ENCODE peak calls at places on chromosome 7, in five cellular contexts. Z, M, H, X and N are unnamed samples.

GRCh38 chr7:34523233-34523918 is 134.6 kb upstream of the NPSR1 start:
- DNase-seq in M (peak), Z (no peak), X (peak), H (peak), N (no peak)

GRCh38 chr7:39735903-39736302 is 112.5 kb downstream of the RALA start:
- DNase-seq in Z (no peak), X (no peak), M (no peak), H (peak), N (no peak)

GRCh38 chr7:140676303-140676702 is 3.6 kb downstream of the ADCK2 start:
- DNase-seq in M (no peak), X (no peak), Z (no peak), H (no peak), N (no peak)

GRCh38 chr7:76326646-76327233 is 24.3 kb downstream of the HSPB1 start:
- DNase-seq in Z (no peak), H (peak), X (no peak), M (no peak), N (no peak)

GRCh38 chr7:12646139-12646538 is 41.3 kb upstream of the ARL4A start:
- DNase-seq in M (no peak), Z (no peak), H (no peak), X (no peak), N (no peak)

GRCh38 chr7:151409555-151410404 is at the start of gene WDR86:
- DNase-seq in H (no peak), Z (peak), M (no peak), X (no peak), N (no peak)

GRCh38 chr7:51141451-51141971 is 175.1 kb downstream of the COBL start:
- DNase-seq in M (peak), H (peak), Z (no peak), X (peak), N (peak)

GRCh38 chr7:66542049-66542448 is 86.6 kb upstream of the KCTD7 start:
- DNase-seq in H (no peak), X (no peak), M (peak), Z (no peak), N (no peak)

GRCh38 chr7:48390381-48391327 is 219.4 kb downstream of the ABCA13 start:
- DNase-seq in M (no peak), Z (no peak), X (no peak), H (no peak), N (no peak)

GRCh38 chr7:2474224-2474623 is 2.0 kb downstream of the GRIFIN start:
- DNase-seq in X (no peak), M (no peak), H (no peak), Z (no peak), N (no peak)

GRCh38 chr7:26005683-26006410 is 146.2 kb upstream of the NFE2L3 start:
- DNase-seq in Z (no peak), H (no peak), X (peak), M (no peak), N (no peak)

GRCh38 chr7:37408885-37409248 is 39.8 kb downstream of the ELMO1 start:
- DNase-seq in H (no peak), M (no peak), X (no peak), Z (no peak), N (no peak)

GRCh38 chr7:127245582-127245981 is 7.2 kb downstream of the GRM8 start:
- DNase-seq in M (no peak), H (no peak), Z (no peak), X (no peak), N (no peak)

GRCh38 chr7:27593226-27593625 is 69.5 kb downstream of the HIBADH start:
- DNase-seq in M (no peak), Z (no peak), X (no peak), H (peak), N (no peak)

GRCh38 chr7:114478384-114478783 is 63.8 kb downstream of the FOXP2 start:
- DNase-seq in X (no peak), H (no peak), M (no peak), Z (no peak), N (no peak)

GRCh38 chr7:112089551-112089950 is 116.6 kb downstream of the DOCK4 start:
- DNase-seq in X (no peak), Z (no peak), M (no peak), H (no peak), N (no peak)

GRCh38 chr7:152173372-152174070 is 148.0 kb downstream of the GALNT11 start:
- DNase-seq in H (no peak), Z (no peak), M (no peak), X (no peak), N (no peak)

GRCh38 chr7:147088916-147089315 is 972.3 kb downstream of the CNTNAP2 start:
- DNase-seq in M (no peak), X (no peak), Z (no peak), H (no peak), N (no peak)

GRCh38 chr7:110774066-110774465 is 316.9 kb upstream of the LRRN3 start:
- DNase-seq in X (peak), Z (no peak), M (no peak), H (no peak), N (no peak)

GRCh38 chr7:46317256-46317655 is 396.2 kb upstream of the IGFBP3 start:
- DNase-seq in H (peak), X (no peak), M (no peak), Z (no peak), N (no peak)

GRCh38 chr7:53350241-53350640 is 314.8 kb downstream of the POM121L12 start:
- DNase-seq in Z (no peak), H (no peak), X (no peak), M (peak), N (peak)

GRCh38 chr7:45000096-45001032 is at the start of gene CCM2:
- DNase-seq in M (peak), Z (no peak), H (peak), X (no peak), N (peak)

GRCh38 chr7:109638321-109638720 is 1068.6 kb downstream of the DNAJB9 start:
- DNase-seq in X (no peak), Z (no peak), H (no peak), M (no peak), N (no peak)